ENCODE peak calls at places on chromosomes 13 and 19, in five cellular contexts. S, X, G, D and M are unnamed samples.

GRCh38 chr13:35157143-35157755 is 215.2 kb downstream of the NBEA start:
- DNase-seq in S (peak; percentile 23), X (peak; percentile 49), G (no peak), D (no peak), M (no peak)

GRCh38 chr19:51135004-51135403 is 7.1 kb upstream of the SIGLEC7 start:
- DNase-seq in S (no peak), X (no peak), G (no peak), D (no peak), M (peak; percentile 51)

GRCh38 chr13:47005761-47006414 is 109.0 kb upstream of the HTR2A start:
- DNase-seq in S (no peak), X (no peak), G (no peak), D (no peak), M (no peak)

GRCh38 chr19:17479325-17479791 is 9.0 kb downstream of the SLC27A1 start:
- DNase-seq in S (no peak), X (no peak), G (no peak), D (no peak), M (no peak)

GRCh38 chr13:96090240-96091101 is 564 bp downstream of the HS6ST3 start:
- DNase-seq in S (no peak), X (no peak), G (no peak), D (peak; percentile 48), M (no peak)

GRCh38 chr13:110711778-110712070 is 1.8 kb upstream of the ING1 start:
- DNase-seq in S (no peak), X (no peak), G (no peak), D (no peak), M (no peak)

GRCh38 chr13:42497798-42498197 is 76.2 kb upstream of the TNFSF11 start:
- DNase-seq in S (peak; percentile 49), X (no peak), G (no peak), D (peak; percentile 24), M (no peak)

GRCh38 chr19:14410054-14410774 is 8.9 kb downstream of the DDX39A start:
- DNase-seq in S (peak; percentile 77), X (peak; percentile 74), G (peak; percentile 58), D (no peak), M (peak; percentile 60)

GRCh38 chr19:49344516-49345423 is 9.6 kb downstream of the CD37 start:
- DNase-seq in S (no peak), X (no peak), G (no peak), D (no peak), M (no peak)

GRCh38 chr13:51479199-51479523 is 26.3 kb upstream of the INTS6 start:
- DNase-seq in S (no peak), X (no peak), G (no peak), D (no peak), M (no peak)

GRCh38 chr13:112998506-112999280 is 29.7 kb downstream of the MCF2L start:
- DNase-seq in S (no peak), X (peak; percentile 62), G (no peak), D (no peak), M (no peak)

GRCh38 chr19:40511487-40511886 is 44.7 kb downstream of the SPTBN4 start:
- DNase-seq in S (no peak), X (no peak), G (no peak), D (no peak), M (no peak)

GRCh38 chr13:68358218-68358817 is 1128.2 kb upstream of the PCDH9 start:
- DNase-seq in S (no peak), X (no peak), G (no peak), D (no peak), M (no peak)

GRCh38 chr13:51689597-51689996 is 105.3 kb downstream of the WDFY2 start:
- DNase-seq in S (no peak), X (no peak), G (no peak), D (no peak), M (no peak)